ENCODE peak calls at places on chromosomes 4 and X, in seven cellular contexts. One of them, this sample, is unnamed.

GRCh38 chr4:3873446-3874415 is 107.5 kb downstream of the ADRA2C start:
- DNase-seq in naive thymus-derived CD8-positive, alpha-beta T cell: no peak
- DNase-seq in foreskin fibroblast: no peak
- DNase-seq in CD8-positive, alpha-beta T cell: no peak
- DNase-seq in GM20000: no peak
- DNase-seq in SK-N-SH: peak
- DNase-seq in activated T-helper 1 cell treated with anti-CD3 and anti-CD28 coated beads, Interleukin-12 subunit alpha, Interleukin-12 subunit beta, Interleukin-2, Interleukin-4 antibody, amounts not matched to agents 30 ng/mL and 10 ng/mL and 1 ng/mL, durations not matched to agents 14 hours and 24 hours and 36 hours: no peak
- DNase-seq in this sample: no peak

GRCh38 chr4:99886146-99886545 is 8.1 kb downstream of the LAMTOR3 start:
- DNase-seq in GM20000: no peak
- DNase-seq in foreskin fibroblast: no peak
- DNase-seq in activated T-helper 1 cell treated with anti-CD3 and anti-CD28 coated beads, Interleukin-12 subunit alpha, Interleukin-12 subunit beta, Interleukin-2, Interleukin-4 antibody, amounts not matched to agents 30 ng/mL and 10 ng/mL and 1 ng/mL, durations not matched to agents 14 hours and 24 hours and 36 hours: no peak
- DNase-seq in CD8-positive, alpha-beta T cell: no peak
- DNase-seq in SK-N-SH: no peak
- DNase-seq in naive thymus-derived CD8-positive, alpha-beta T cell: no peak
- DNase-seq in this sample: no peak

GRCh38 chr4:101217353-101218031 is 129.8 kb downstream of the PPP3CA start:
- DNase-seq in activated T-helper 1 cell treated with anti-CD3 and anti-CD28 coated beads, Interleukin-12 subunit alpha, Interleukin-12 subunit beta, Interleukin-2, Interleukin-4 antibody, amounts not matched to agents 30 ng/mL and 10 ng/mL and 1 ng/mL, durations not matched to agents 14 hours and 24 hours and 36 hours: no peak
- DNase-seq in naive thymus-derived CD8-positive, alpha-beta T cell: no peak
- DNase-seq in foreskin fibroblast: no peak
- DNase-seq in GM20000: no peak
- DNase-seq in CD8-positive, alpha-beta T cell: no peak
- DNase-seq in SK-N-SH: no peak
- DNase-seq in this sample: no peak

GRCh38 chr4:25884040-25884788 is 21.4 kb upstream of the SEL1L3 start:
- DNase-seq in GM20000: no peak
- DNase-seq in foreskin fibroblast: peak
- DNase-seq in CD8-positive, alpha-beta T cell: no peak
- DNase-seq in SK-N-SH: no peak
- DNase-seq in activated T-helper 1 cell treated with anti-CD3 and anti-CD28 coated beads, Interleukin-12 subunit alpha, Interleukin-12 subunit beta, Interleukin-2, Interleukin-4 antibody, amounts not matched to agents 30 ng/mL and 10 ng/mL and 1 ng/mL, durations not matched to agents 14 hours and 24 hours and 36 hours: no peak
- DNase-seq in naive thymus-derived CD8-positive, alpha-beta T cell: no peak
- DNase-seq in this sample: no peak

GRCh38 chr4:89617256-89617655 is 219.7 kb downstream of the SNCA start:
- DNase-seq in naive thymus-derived CD8-positive, alpha-beta T cell: no peak
- DNase-seq in foreskin fibroblast: no peak
- DNase-seq in SK-N-SH: no peak
- DNase-seq in GM20000: no peak
- DNase-seq in activated T-helper 1 cell treated with anti-CD3 and anti-CD28 coated beads, Interleukin-12 subunit alpha, Interleukin-12 subunit beta, Interleukin-2, Interleukin-4 antibody, amounts not matched to agents 30 ng/mL and 10 ng/mL and 1 ng/mL, durations not matched to agents 14 hours and 24 hours and 36 hours: no peak
- DNase-seq in CD8-positive, alpha-beta T cell: no peak
- DNase-seq in this sample: no peak

GRCh38 chrX:77937291-77937690 is 26.8 kb downstream of the ATP7A start:
- DNase-seq in CD8-positive, alpha-beta T cell: no peak
- DNase-seq in SK-N-SH: no peak
- DNase-seq in foreskin fibroblast: no peak
- DNase-seq in naive thymus-derived CD8-positive, alpha-beta T cell: no peak
- DNase-seq in GM20000: no peak
- DNase-seq in activated T-helper 1 cell treated with anti-CD3 and anti-CD28 coated beads, Interleukin-12 subunit alpha, Interleukin-12 subunit beta, Interleukin-2, Interleukin-4 antibody, amounts not matched to agents 30 ng/mL and 10 ng/mL and 1 ng/mL, durations not matched to agents 14 hours and 24 hours and 36 hours: no peak
- DNase-seq in this sample: no peak

GRCh38 chrX:10387011-10387410 is 230.2 kb downstream of the CLCN4 start:
- DNase-seq in GM20000: no peak
- DNase-seq in SK-N-SH: no peak
- DNase-seq in CD8-positive, alpha-beta T cell: no peak
- DNase-seq in foreskin fibroblast: peak
- DNase-seq in activated T-helper 1 cell treated with anti-CD3 and anti-CD28 coated beads, Interleukin-12 subunit alpha, Interleukin-12 subunit beta, Interleukin-2, Interleukin-4 antibody, amounts not matched to agents 30 ng/mL and 10 ng/mL and 1 ng/mL, durations not matched to agents 14 hours and 24 hours and 36 hours: no peak
- DNase-seq in naive thymus-derived CD8-positive, alpha-beta T cell: no peak
- DNase-seq in this sample: no peak

GRCh38 chrX:69060631-69061408 is 104.4 kb downstream of the PJA1 start:
- DNase-seq in GM20000: peak
- DNase-seq in foreskin fibroblast: peak
- DNase-seq in SK-N-SH: no peak
- DNase-seq in CD8-positive, alpha-beta T cell: no peak
- DNase-seq in activated T-helper 1 cell treated with anti-CD3 and anti-CD28 coated beads, Interleukin-12 subunit alpha, Interleukin-12 subunit beta, Interleukin-2, Interleukin-4 antibody, amounts not matched to agents 30 ng/mL and 10 ng/mL and 1 ng/mL, durations not matched to agents 14 hours and 24 hours and 36 hours: no peak
- DNase-seq in naive thymus-derived CD8-positive, alpha-beta T cell: no peak
- DNase-seq in this sample: no peak

GRCh38 chrX:39536165-39536564 is 561.6 kb downstream of the BCOR start:
- DNase-seq in naive thymus-derived CD8-positive, alpha-beta T cell: no peak
- DNase-seq in SK-N-SH: no peak
- DNase-seq in GM20000: no peak
- DNase-seq in CD8-positive, alpha-beta T cell: no peak
- DNase-seq in activated T-helper 1 cell treated with anti-CD3 and anti-CD28 coated beads, Interleukin-12 subunit alpha, Interleukin-12 subunit beta, Interleukin-2, Interleukin-4 antibody, amounts not matched to agents 30 ng/mL and 10 ng/mL and 1 ng/mL, durations not matched to agents 14 hours and 24 hours and 36 hours: no peak
- DNase-seq in foreskin fibroblast: no peak
- DNase-seq in this sample: no peak

GRCh38 chrX:25925956-25926355 is 212.2 kb upstream of the MAGEB18 start:
- DNase-seq in naive thymus-derived CD8-positive, alpha-beta T cell: no peak
- DNase-seq in GM20000: no peak
- DNase-seq in activated T-helper 1 cell treated with anti-CD3 and anti-CD28 coated beads, Interleukin-12 subunit alpha, Interleukin-12 subunit beta, Interleukin-2, Interleukin-4 antibody, amounts not matched to agents 30 ng/mL and 10 ng/mL and 1 ng/mL, durations not matched to agents 14 hours and 24 hours and 36 hours: no peak
- DNase-seq in SK-N-SH: no peak
- DNase-seq in foreskin fibroblast: no peak
- DNase-seq in CD8-positive, alpha-beta T cell: no peak
- DNase-seq in this sample: no peak

GRCh38 chrX:134338527-134338926 is 101.5 kb downstream of the CCDC160 start:
- DNase-seq in foreskin fibroblast: no peak
- DNase-seq in naive thymus-derived CD8-positive, alpha-beta T cell: peak
- DNase-seq in activated T-helper 1 cell treated with anti-CD3 and anti-CD28 coated beads, Interleukin-12 subunit alpha, Interleukin-12 subunit beta, Interleukin-2, Interleukin-4 antibody, amounts not matched to agents 30 ng/mL and 10 ng/mL and 1 ng/mL, durations not matched to agents 14 hours and 24 hours and 36 hours: peak
- DNase-seq in GM20000: no peak
- DNase-seq in CD8-positive, alpha-beta T cell: no peak
- DNase-seq in SK-N-SH: no peak
- DNase-seq in this sample: no peak

GRCh38 chr4:185322805-185323204 is 72.9 kb downstream of the LRP2BP start:
- DNase-seq in foreskin fibroblast: no peak
- DNase-seq in CD8-positive, alpha-beta T cell: no peak
- DNase-seq in activated T-helper 1 cell treated with anti-CD3 and anti-CD28 coated beads, Interleukin-12 subunit alpha, Interleukin-12 subunit beta, Interleukin-2, Interleukin-4 antibody, amounts not matched to agents 30 ng/mL and 10 ng/mL and 1 ng/mL, durations not matched to agents 14 hours and 24 hours and 36 hours: no peak
- DNase-seq in naive thymus-derived CD8-positive, alpha-beta T cell: no peak
- DNase-seq in GM20000: no peak
- DNase-seq in SK-N-SH: no peak
- DNase-seq in this sample: no peak

GRCh38 chr4:158798062-158798461 is 29.2 kb downstream of the FNIP2 start:
- DNase-seq in activated T-helper 1 cell treated with anti-CD3 and anti-CD28 coated beads, Interleukin-12 subunit alpha, Interleukin-12 subunit beta, Interleukin-2, Interleukin-4 antibody, amounts not matched to agents 30 ng/mL and 10 ng/mL and 1 ng/mL, durations not matched to agents 14 hours and 24 hours and 36 hours: no peak
- DNase-seq in foreskin fibroblast: no peak
- DNase-seq in naive thymus-derived CD8-positive, alpha-beta T cell: no peak
- DNase-seq in GM20000: no peak
- DNase-seq in SK-N-SH: no peak
- DNase-seq in CD8-positive, alpha-beta T cell: no peak
- DNase-seq in this sample: no peak

GRCh38 chr4:2824329-2825183 is 19.1 kb upstream of the ADD1 start:
- DNase-seq in activated T-helper 1 cell treated with anti-CD3 and anti-CD28 coated beads, Interleukin-12 subunit alpha, Interleukin-12 subunit beta, Interleukin-2, Interleukin-4 antibody, amounts not matched to agents 30 ng/mL and 10 ng/mL and 1 ng/mL, durations not matched to agents 14 hours and 24 hours and 36 hours: no peak
- DNase-seq in foreskin fibroblast: no peak
- DNase-seq in CD8-positive, alpha-beta T cell: no peak
- DNase-seq in naive thymus-derived CD8-positive, alpha-beta T cell: no peak
- DNase-seq in SK-N-SH: no peak
- DNase-seq in GM20000: no peak
- DNase-seq in this sample: no peak

GRCh38 chrX:22520128-22520828 is 247.6 kb downstream of the CBLL2 start:
- DNase-seq in naive thymus-derived CD8-positive, alpha-beta T cell: no peak
- DNase-seq in activated T-helper 1 cell treated with anti-CD3 and anti-CD28 coated beads, Interleukin-12 subunit alpha, Interleukin-12 subunit beta, Interleukin-2, Interleukin-4 antibody, amounts not matched to agents 30 ng/mL and 10 ng/mL and 1 ng/mL, durations not matched to agents 14 hours and 24 hours and 36 hours: no peak
- DNase-seq in foreskin fibroblast: no peak
- DNase-seq in CD8-positive, alpha-beta T cell: no peak
- DNase-seq in SK-N-SH: no peak
- DNase-seq in GM20000: no peak
- DNase-seq in this sample: no peak

GRCh38 chrX:122833230-122833629 is 350.8 kb upstream of the GRIA3 start:
- DNase-seq in CD8-positive, alpha-beta T cell: no peak
- DNase-seq in GM20000: no peak
- DNase-seq in activated T-helper 1 cell treated with anti-CD3 and anti-CD28 coated beads, Interleukin-12 subunit alpha, Interleukin-12 subunit beta, Interleukin-2, Interleukin-4 antibody, amounts not matched to agents 30 ng/mL and 10 ng/mL and 1 ng/mL, durations not matched to agents 14 hours and 24 hours and 36 hours: no peak
- DNase-seq in foreskin fibroblast: no peak
- DNase-seq in SK-N-SH: peak
- DNase-seq in naive thymus-derived CD8-positive, alpha-beta T cell: no peak
- DNase-seq in this sample: no peak

GRCh38 chrX:37912286-37912685 is 64.9 kb upstream of the DYNLT3 start:
- DNase-seq in GM20000: no peak
- DNase-seq in SK-N-SH: no peak
- DNase-seq in foreskin fibroblast: no peak
- DNase-seq in activated T-helper 1 cell treated with anti-CD3 and anti-CD28 coated beads, Interleukin-12 subunit alpha, Interleukin-12 subunit beta, Interleukin-2, Interleukin-4 antibody, amounts not matched to agents 30 ng/mL and 10 ng/mL and 1 ng/mL, durations not matched to agents 14 hours and 24 hours and 36 hours: no peak
- DNase-seq in CD8-positive, alpha-beta T cell: no peak
- DNase-seq in naive thymus-derived CD8-positive, alpha-beta T cell: no peak
- DNase-seq in this sample: no peak

GRCh38 chr4:150283689-150284088 is 205.4 kb downstream of the DCLK2 start:
- DNase-seq in activated T-helper 1 cell treated with anti-CD3 and anti-CD28 coated beads, Interleukin-12 subunit alpha, Interleukin-12 subunit beta, Interleukin-2, Interleukin-4 antibody, amounts not matched to agents 30 ng/mL and 10 ng/mL and 1 ng/mL, durations not matched to agents 14 hours and 24 hours and 36 hours: no peak
- DNase-seq in CD8-positive, alpha-beta T cell: no peak
- DNase-seq in SK-N-SH: peak
- DNase-seq in GM20000: no peak
- DNase-seq in naive thymus-derived CD8-positive, alpha-beta T cell: no peak
- DNase-seq in foreskin fibroblast: peak
- DNase-seq in this sample: no peak

GRCh38 chr4:78560296-78560963 is 8.9 kb downstream of the ANXA3 start:
- DNase-seq in CD8-positive, alpha-beta T cell: no peak
- DNase-seq in GM20000: no peak
- DNase-seq in activated T-helper 1 cell treated with anti-CD3 and anti-CD28 coated beads, Interleukin-12 subunit alpha, Interleukin-12 subunit beta, Interleukin-2, Interleukin-4 antibody, amounts not matched to agents 30 ng/mL and 10 ng/mL and 1 ng/mL, durations not matched to agents 14 hours and 24 hours and 36 hours: no peak
- DNase-seq in SK-N-SH: no peak
- DNase-seq in foreskin fibroblast: peak
- DNase-seq in naive thymus-derived CD8-positive, alpha-beta T cell: no peak
- DNase-seq in this sample: no peak

This sample was measured in naive thymus-derived CD4-positive, alpha-beta T cell.